ENCODE peak calls at places on chromosomes 3 and 15, in six cellular contexts. One of them, this sample, is unnamed.

GRCh38 chr15:100769975-100770340 is 109.7 kb upstream of the ALDH1A3 start:
- DNase-seq in neural progenitor cell: no peak
- DNase-seq in kidney: no peak
- DNase-seq in MM.1S: no peak
- DNase-seq in AG09319: no peak
- DNase-seq in endodermal cell: peak
- DNase-seq in this sample: peak

GRCh38 chr15:98076021-98076816 is 115.7 kb downstream of the ARRDC4 start:
- DNase-seq in neural progenitor cell: no peak
- DNase-seq in kidney: peak
- DNase-seq in MM.1S: no peak
- DNase-seq in AG09319: peak
- DNase-seq in endodermal cell: peak
- DNase-seq in this sample: no peak

GRCh38 chr3:5187920-5188418 is 462 bp downstream of the EDEM1 start:
- DNase-seq in neural progenitor cell: peak
- DNase-seq in kidney: peak
- DNase-seq in MM.1S: peak
- DNase-seq in AG09319: no peak
- DNase-seq in endodermal cell: peak
- DNase-seq in this sample: peak

GRCh38 chr3:46981932-46982471 is 2.5 kb downstream of the NBEAL2 start:
- DNase-seq in neural progenitor cell: no peak
- DNase-seq in kidney: peak
- DNase-seq in MM.1S: no peak
- DNase-seq in AG09319: no peak
- DNase-seq in endodermal cell: peak
- DNase-seq in this sample: no peak

GRCh38 chr3:70606018-70606417 is 293.6 kb upstream of the MDFIC2 start:
- DNase-seq in neural progenitor cell: no peak
- DNase-seq in kidney: no peak
- DNase-seq in MM.1S: no peak
- DNase-seq in AG09319: no peak
- DNase-seq in endodermal cell: no peak
- DNase-seq in this sample: no peak

GRCh38 chr15:25943831-25944230 is 80.7 kb upstream of the ATP10A start:
- DNase-seq in neural progenitor cell: no peak
- DNase-seq in kidney: no peak
- DNase-seq in MM.1S: no peak
- DNase-seq in AG09319: no peak
- DNase-seq in endodermal cell: no peak
- DNase-seq in this sample: no peak

GRCh38 chr3:119998166-119998565 is 96.1 kb downstream of the GSK3B start:
- DNase-seq in neural progenitor cell: no peak
- DNase-seq in kidney: no peak
- DNase-seq in MM.1S: no peak
- DNase-seq in AG09319: no peak
- DNase-seq in endodermal cell: no peak
- DNase-seq in this sample: no peak

GRCh38 chr3:39573392-39573791 is 105.9 kb downstream of the MOBP start:
- DNase-seq in neural progenitor cell: no peak
- DNase-seq in kidney: no peak
- DNase-seq in MM.1S: no peak
- DNase-seq in AG09319: no peak
- DNase-seq in endodermal cell: peak
- DNase-seq in this sample: no peak

GRCh38 chr15:41790756-41791546 is 16.7 kb downstream of the MAPKBP1 start:
- DNase-seq in neural progenitor cell: no peak
- DNase-seq in kidney: no peak
- DNase-seq in MM.1S: no peak
- DNase-seq in AG09319: no peak
- DNase-seq in endodermal cell: no peak
- DNase-seq in this sample: no peak

GRCh38 chr3:81816473-81817260 is 55.2 kb upstream of the GBE1 start:
- DNase-seq in neural progenitor cell: peak
- DNase-seq in kidney: no peak
- DNase-seq in MM.1S: no peak
- DNase-seq in AG09319: peak
- DNase-seq in endodermal cell: no peak
- DNase-seq in this sample: peak

GRCh38 chr15:55434989-55435825 is 26.9 kb downstream of the PIERCE2 start:
- DNase-seq in neural progenitor cell: peak
- DNase-seq in kidney: no peak
- DNase-seq in MM.1S: peak
- DNase-seq in AG09319: peak
- DNase-seq in endodermal cell: no peak
- DNase-seq in this sample: peak

GRCh38 chr3:78204977-78205376 is 1165.1 kb downstream of the ROBO2 start:
- DNase-seq in neural progenitor cell: peak
- DNase-seq in kidney: no peak
- DNase-seq in MM.1S: no peak
- DNase-seq in AG09319: peak
- DNase-seq in endodermal cell: peak
- DNase-seq in this sample: no peak
- TF ChIP-seq CTCF in neural progenitor cell: peak
- TF ChIP-seq CTCF in kidney: no peak
- TF ChIP-seq CTCF in MM.1S: no peak
- TF ChIP-seq CTCF in AG09319: peak
- TF ChIP-seq CTCF in endodermal cell: peak
- TF ChIP-seq CTCF in this sample: no peak

GRCh38 chr3:128411574-128412064 is 55.1 kb downstream of the DNAJB8 start:
- DNase-seq in neural progenitor cell: no peak
- DNase-seq in kidney: no peak
- DNase-seq in MM.1S: no peak
- DNase-seq in AG09319: no peak
- DNase-seq in endodermal cell: no peak
- DNase-seq in this sample: no peak

GRCh38 chr3:128409621-128410581 is 56.8 kb downstream of the DNAJB8 start:
- DNase-seq in neural progenitor cell: no peak
- DNase-seq in kidney: no peak
- DNase-seq in MM.1S: no peak
- DNase-seq in AG09319: no peak
- DNase-seq in endodermal cell: no peak
- DNase-seq in this sample: no peak

GRCh38 chr3:128412180-128413002 is 54.3 kb downstream of the DNAJB8 start:
- DNase-seq in neural progenitor cell: peak
- DNase-seq in kidney: no peak
- DNase-seq in MM.1S: no peak
- DNase-seq in AG09319: no peak
- DNase-seq in endodermal cell: peak
- DNase-seq in this sample: no peak

GRCh38 chr3:128408693-128409620 is 57.7 kb downstream of the DNAJB8 start:
- DNase-seq in neural progenitor cell: no peak
- DNase-seq in kidney: no peak
- DNase-seq in MM.1S: no peak
- DNase-seq in AG09319: no peak
- DNase-seq in endodermal cell: peak
- DNase-seq in this sample: no peak

DNA sequence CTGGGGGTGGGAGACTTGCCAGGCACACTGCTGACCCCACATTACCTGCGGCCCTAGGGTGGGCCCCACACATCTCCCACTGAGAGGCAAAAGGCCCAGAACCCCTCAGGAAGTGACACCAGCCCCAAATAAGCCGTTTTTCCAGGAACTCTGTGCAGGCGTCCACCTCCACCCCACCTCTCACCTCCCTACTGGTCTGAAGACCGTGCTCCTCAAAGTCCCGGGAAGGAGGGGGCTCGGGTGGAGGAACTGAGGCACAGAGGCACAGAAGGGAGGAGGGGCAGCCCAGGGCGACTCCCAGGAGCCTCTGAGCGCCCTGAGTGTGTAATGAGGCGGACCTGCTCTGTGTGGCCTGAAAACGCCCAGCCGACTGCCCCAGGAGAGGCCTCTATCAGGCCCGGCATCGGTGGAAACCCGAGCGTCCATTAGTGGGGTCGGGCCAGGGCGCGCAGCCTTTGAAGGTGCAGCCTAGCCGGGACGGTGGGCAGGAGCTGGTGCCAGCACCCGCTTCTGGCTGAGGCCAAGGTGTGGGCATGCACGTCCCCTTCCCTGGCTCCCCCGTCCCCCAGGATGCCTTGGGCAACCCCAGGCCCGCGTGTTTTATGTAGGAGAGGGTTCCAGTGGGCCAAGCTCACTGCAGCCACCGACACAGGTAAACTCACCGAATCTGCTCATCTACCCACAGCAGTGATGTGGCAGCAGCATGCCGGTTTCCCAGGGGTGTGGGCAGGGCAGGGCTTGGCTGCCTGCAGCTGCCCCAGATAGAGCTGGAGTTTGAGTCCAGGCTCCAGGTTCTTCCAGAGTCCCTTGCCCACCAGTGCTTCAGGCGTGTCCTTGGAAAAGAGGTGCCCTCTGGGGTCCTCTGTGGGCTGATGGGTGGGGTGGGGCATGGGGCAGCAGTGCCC is 55.8 kb downstream of the DNAJB8 start:
- DNase-seq in neural progenitor cell: no peak
- DNase-seq in kidney: no peak
- DNase-seq in MM.1S: no peak
- DNase-seq in AG09319: no peak
- DNase-seq in endodermal cell: no peak
- DNase-seq in this sample: no peak
- TF ChIP-seq CTCF in neural progenitor cell: no peak
- TF ChIP-seq CTCF in kidney: no peak
- TF ChIP-seq CTCF in MM.1S: no peak
- TF ChIP-seq CTCF in AG09319: no peak
- TF ChIP-seq CTCF in endodermal cell: no peak
- TF ChIP-seq CTCF in this sample: no peak

GRCh38 chr15:83206971-83207621 is 527 bp downstream of the HDGFL3 start:
- DNase-seq in neural progenitor cell: peak
- DNase-seq in kidney: peak
- DNase-seq in MM.1S: peak
- DNase-seq in AG09319: no peak
- DNase-seq in endodermal cell: peak
- DNase-seq in this sample: peak

GRCh38 chr15:83207622-83208356 is at the start of gene HDGFL3:
- DNase-seq in neural progenitor cell: peak
- DNase-seq in kidney: peak
- DNase-seq in MM.1S: peak
- DNase-seq in AG09319: no peak
- DNase-seq in endodermal cell: peak
- DNase-seq in this sample: peak

GRCh38 chr15:83210619-83211018 is 3.0 kb upstream of the HDGFL3 start:
- DNase-seq in neural progenitor cell: no peak
- DNase-seq in kidney: no peak
- DNase-seq in MM.1S: no peak
- DNase-seq in AG09319: no peak
- DNase-seq in endodermal cell: no peak
- DNase-seq in this sample: no peak

GRCh38 chr15:83208357-83208661 is 686 bp upstream of the HDGFL3 start:
- DNase-seq in neural progenitor cell: peak
- DNase-seq in kidney: no peak
- DNase-seq in MM.1S: no peak
- DNase-seq in AG09319: no peak
- DNase-seq in endodermal cell: no peak
- DNase-seq in this sample: no peak

DNA sequence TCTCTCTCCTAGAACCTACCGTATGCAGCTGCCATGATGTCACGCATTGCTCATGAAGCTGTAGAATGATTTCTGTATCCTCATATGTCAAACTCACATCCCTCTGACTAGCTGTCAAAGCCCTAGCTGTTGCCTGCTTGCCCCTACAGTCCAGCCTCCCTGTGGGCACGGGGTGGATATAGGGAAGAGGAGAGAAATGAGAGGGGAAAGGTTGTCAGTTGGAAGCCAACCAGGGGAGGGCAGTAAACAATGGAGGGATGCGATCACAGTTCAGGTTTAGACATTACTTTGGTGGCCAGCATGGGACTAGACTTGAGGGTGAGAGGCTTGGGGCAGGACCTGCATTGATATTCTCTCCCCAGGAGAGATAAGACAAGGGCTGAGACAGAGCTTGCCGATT is 1.7 kb upstream of the HDGFL3 start:
- DNase-seq in neural progenitor cell: peak
- DNase-seq in kidney: no peak
- DNase-seq in MM.1S: no peak
- DNase-seq in AG09319: no peak
- DNase-seq in endodermal cell: peak
- DNase-seq in this sample: no peak
- TF ChIP-seq CTCF in neural progenitor cell: peak
- TF ChIP-seq CTCF in kidney: no peak
- TF ChIP-seq CTCF in MM.1S: no peak
- TF ChIP-seq CTCF in AG09319: no peak
- TF ChIP-seq CTCF in endodermal cell: peak
- TF ChIP-seq CTCF in this sample: no peak

GRCh38 chr15:40549894-40550293 is 14.9 kb downstream of the CCDC32 start:
- DNase-seq in neural progenitor cell: no peak
- DNase-seq in kidney: no peak
- DNase-seq in MM.1S: peak
- DNase-seq in AG09319: no peak
- DNase-seq in endodermal cell: no peak
- DNase-seq in this sample: no peak
- TF ChIP-seq CTCF in neural progenitor cell: no peak
- TF ChIP-seq CTCF in kidney: no peak
- TF ChIP-seq CTCF in MM.1S: no peak
- TF ChIP-seq CTCF in AG09319: no peak
- TF ChIP-seq CTCF in endodermal cell: no peak
- TF ChIP-seq CTCF in this sample: no peak

DNA sequence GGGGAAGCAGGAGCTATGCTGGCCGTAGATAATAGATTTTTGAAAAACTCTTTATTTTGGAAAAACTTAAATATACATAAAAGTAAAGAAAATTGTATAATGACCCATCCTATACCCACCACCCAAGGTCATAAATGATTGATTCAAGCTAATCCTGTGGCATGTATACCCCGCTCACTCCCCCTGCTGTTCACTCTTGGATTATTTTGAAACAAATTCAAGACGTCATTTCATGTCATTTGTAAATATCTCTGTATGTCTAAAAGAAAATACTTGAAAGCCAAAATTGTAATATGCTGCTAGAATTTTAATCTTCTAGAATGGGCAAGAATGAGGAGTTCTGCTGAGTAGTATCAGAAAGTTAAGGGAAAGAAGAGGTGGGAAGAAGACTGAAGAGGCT is 241.7 kb downstream of the FEZF2 start:
- DNase-seq in neural progenitor cell: peak
- DNase-seq in kidney: no peak
- DNase-seq in MM.1S: no peak
- DNase-seq in AG09319: no peak
- DNase-seq in endodermal cell: no peak
- DNase-seq in this sample: no peak
- TF ChIP-seq CTCF in neural progenitor cell: peak
- TF ChIP-seq CTCF in kidney: peak
- TF ChIP-seq CTCF in MM.1S: no peak
- TF ChIP-seq CTCF in AG09319: peak
- TF ChIP-seq CTCF in endodermal cell: peak
- TF ChIP-seq CTCF in this sample: no peak

DNA sequence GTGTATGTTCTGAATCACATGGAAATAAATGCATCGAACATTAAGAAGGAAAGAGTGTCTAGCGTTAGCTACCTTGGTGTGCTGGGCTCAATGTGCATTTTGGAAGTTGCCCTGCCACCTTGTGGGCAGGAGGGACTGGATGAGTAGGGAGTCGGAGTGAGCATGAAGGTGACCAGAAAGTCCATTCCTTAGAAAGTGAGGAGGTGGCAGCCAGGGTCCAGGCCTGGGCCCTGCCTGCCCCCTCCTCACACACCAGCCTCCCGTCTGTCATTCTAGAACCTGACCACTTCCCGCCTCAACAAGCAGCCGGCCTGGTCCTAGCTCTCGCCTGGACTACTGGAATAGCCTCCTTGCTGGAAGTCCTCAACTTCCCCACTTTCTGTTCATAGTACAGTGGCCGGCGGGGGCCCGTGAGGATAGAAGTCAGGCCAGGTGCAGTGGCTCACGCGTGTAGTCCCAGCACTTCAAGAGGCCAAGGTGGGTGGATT is 10.2 kb upstream of the GATA2 start:
- DNase-seq in neural progenitor cell: peak
- DNase-seq in kidney: no peak
- DNase-seq in MM.1S: no peak
- DNase-seq in AG09319: no peak
- DNase-seq in endodermal cell: peak
- DNase-seq in this sample: no peak
- TF ChIP-seq CTCF in neural progenitor cell: peak
- TF ChIP-seq CTCF in kidney: no peak
- TF ChIP-seq CTCF in MM.1S: peak
- TF ChIP-seq CTCF in AG09319: no peak
- TF ChIP-seq CTCF in endodermal cell: peak
- TF ChIP-seq CTCF in this sample: no peak

This sample was measured in GM20000.